ENCODE peak calls at places on chromosomes 5 and 9, in seven cellular contexts. One of them, this sample, is unnamed.

GRCh38 chr9:121296213-121297127 is 28.5 kb downstream of the GSN start:
- DNase-seq in pancreas: no peak
- DNase-seq in OCI-LY7: no peak
- DNase-seq in cardiac fibroblast: no peak
- DNase-seq in endodermal cell: no peak
- DNase-seq in bronchial epithelial cell: no peak
- DNase-seq in WTC11: no peak
- DNase-seq in this sample: no peak

GRCh38 chr5:82205005-82205404 is 73.1 kb downstream of the RPS23 start:
- DNase-seq in OCI-LY7: no peak
- DNase-seq in WTC11: no peak
- DNase-seq in cardiac fibroblast: no peak
- DNase-seq in endodermal cell: no peak
- DNase-seq in bronchial epithelial cell: peak
- DNase-seq in pancreas: no peak
- DNase-seq in this sample: no peak

GRCh38 chr9:131593255-131593820 is 48.0 kb downstream of the PRRT1B start:
- DNase-seq in OCI-LY7: no peak
- DNase-seq in WTC11: no peak
- DNase-seq in endodermal cell: no peak
- DNase-seq in pancreas: no peak
- DNase-seq in cardiac fibroblast: no peak
- DNase-seq in bronchial epithelial cell: no peak
- DNase-seq in this sample: no peak

GRCh38 chr5:81513982-81514381 is 120.0 kb upstream of the ACOT12 start:
- DNase-seq in WTC11: no peak
- DNase-seq in cardiac fibroblast: peak
- DNase-seq in pancreas: no peak
- DNase-seq in endodermal cell: no peak
- DNase-seq in bronchial epithelial cell: peak
- DNase-seq in OCI-LY7: peak
- DNase-seq in this sample: no peak

GRCh38 chr9:134811673-134812668 is 68.6 kb upstream of the FCN2 start:
- DNase-seq in pancreas: no peak
- DNase-seq in WTC11: peak
- DNase-seq in bronchial epithelial cell: no peak
- DNase-seq in OCI-LY7: no peak
- DNase-seq in endodermal cell: peak
- DNase-seq in cardiac fibroblast: peak
- DNase-seq in this sample: no peak

GRCh38 chr9:98529841-98530240 is 178.9 kb downstream of the GABBR2 start:
- DNase-seq in pancreas: no peak
- DNase-seq in OCI-LY7: no peak
- DNase-seq in cardiac fibroblast: no peak
- DNase-seq in endodermal cell: no peak
- DNase-seq in WTC11: no peak
- DNase-seq in bronchial epithelial cell: no peak
- DNase-seq in this sample: no peak

GRCh38 chr5:39657943-39658342 is 233.2 kb upstream of the DAB2 start:
- DNase-seq in pancreas: no peak
- DNase-seq in endodermal cell: no peak
- DNase-seq in OCI-LY7: no peak
- DNase-seq in bronchial epithelial cell: peak
- DNase-seq in cardiac fibroblast: peak
- DNase-seq in WTC11: no peak
- DNase-seq in this sample: no peak

GRCh38 chr5:140481758-140482157 is 65.7 kb upstream of the EIF4EBP3 start:
- DNase-seq in WTC11: no peak
- DNase-seq in OCI-LY7: no peak
- DNase-seq in endodermal cell: no peak
- DNase-seq in bronchial epithelial cell: no peak
- DNase-seq in pancreas: no peak
- DNase-seq in cardiac fibroblast: peak
- DNase-seq in this sample: no peak

GRCh38 chr9:96688745-96689464 is 33.8 kb upstream of the PRXL2C start:
- DNase-seq in OCI-LY7: no peak
- DNase-seq in endodermal cell: no peak
- DNase-seq in WTC11: no peak
- DNase-seq in cardiac fibroblast: no peak
- DNase-seq in bronchial epithelial cell: no peak
- DNase-seq in pancreas: no peak
- DNase-seq in this sample: no peak

GRCh38 chr9:27367175-27367798 is 70.3 kb upstream of the EQTN start:
- DNase-seq in OCI-LY7: peak
- DNase-seq in bronchial epithelial cell: no peak
- DNase-seq in endodermal cell: no peak
- DNase-seq in WTC11: no peak
- DNase-seq in cardiac fibroblast: no peak
- DNase-seq in pancreas: no peak
- DNase-seq in this sample: no peak

DNA sequence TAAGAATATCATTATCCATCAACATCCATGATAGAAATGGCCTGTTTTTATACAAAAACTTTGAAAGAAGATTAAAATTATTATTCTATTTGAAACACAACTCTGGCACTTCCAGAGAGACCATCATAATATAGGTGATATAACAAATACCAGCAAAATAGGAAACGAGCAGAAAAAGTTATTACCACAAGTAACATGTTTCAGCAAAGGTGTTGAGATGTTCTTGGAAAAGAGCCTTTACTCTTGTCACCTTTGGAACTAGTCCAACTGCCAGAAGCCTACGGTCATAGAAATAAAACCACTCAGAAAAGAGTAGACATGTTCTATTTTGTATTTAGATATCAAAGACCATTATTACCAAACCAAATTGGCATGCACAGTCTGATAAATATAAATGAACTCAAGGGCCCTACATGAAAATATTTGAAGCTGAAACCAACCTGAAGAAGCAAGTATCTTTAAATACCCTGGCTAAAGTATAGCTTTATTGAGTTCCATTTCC is 145.0 kb upstream of the DMAC1 start:
- DNase-seq in OCI-LY7: no peak
- DNase-seq in pancreas: no peak
- DNase-seq in endodermal cell: no peak
- DNase-seq in WTC11: no peak
- DNase-seq in bronchial epithelial cell: no peak
- DNase-seq in cardiac fibroblast: no peak
- DNase-seq in this sample: no peak
- TF ChIP-seq CTCF in OCI-LY7: no peak
- TF ChIP-seq CTCF in pancreas: no peak
- TF ChIP-seq CTCF in endodermal cell: no peak
- TF ChIP-seq CTCF in WTC11: no peak
- TF ChIP-seq CTCF in bronchial epithelial cell: no peak
- TF ChIP-seq CTCF in cardiac fibroblast: no peak
- TF ChIP-seq CTCF in this sample: no peak

DNA sequence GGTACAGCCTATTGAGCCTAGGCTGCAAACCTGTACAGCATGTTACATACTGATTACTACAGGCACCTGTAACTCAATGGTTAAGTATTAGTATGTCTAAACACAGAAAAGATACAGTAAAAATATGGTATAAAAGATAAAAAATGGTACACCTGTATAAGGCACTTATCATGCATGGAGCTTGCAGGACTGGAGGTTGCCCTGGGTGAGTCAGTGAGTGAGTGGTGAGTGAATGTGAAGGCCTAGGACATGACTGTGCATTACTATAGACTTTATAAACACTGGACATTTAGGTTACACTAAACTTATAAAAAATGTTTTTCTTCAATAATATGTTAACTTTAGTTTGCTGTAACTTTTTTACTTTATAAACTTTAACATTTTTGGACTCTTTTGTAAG is 171.3 kb downstream of the SLC28A3 start:
- DNase-seq in pancreas: no peak
- DNase-seq in cardiac fibroblast: peak
- DNase-seq in OCI-LY7: no peak
- DNase-seq in WTC11: no peak
- DNase-seq in endodermal cell: no peak
- DNase-seq in bronchial epithelial cell: peak
- DNase-seq in this sample: no peak
- TF ChIP-seq CTCF in pancreas: no peak
- TF ChIP-seq CTCF in cardiac fibroblast: no peak
- TF ChIP-seq CTCF in OCI-LY7: no peak
- TF ChIP-seq CTCF in WTC11: no peak
- TF ChIP-seq CTCF in endodermal cell: no peak
- TF ChIP-seq CTCF in bronchial epithelial cell: no peak
- TF ChIP-seq CTCF in this sample: no peak

DNA sequence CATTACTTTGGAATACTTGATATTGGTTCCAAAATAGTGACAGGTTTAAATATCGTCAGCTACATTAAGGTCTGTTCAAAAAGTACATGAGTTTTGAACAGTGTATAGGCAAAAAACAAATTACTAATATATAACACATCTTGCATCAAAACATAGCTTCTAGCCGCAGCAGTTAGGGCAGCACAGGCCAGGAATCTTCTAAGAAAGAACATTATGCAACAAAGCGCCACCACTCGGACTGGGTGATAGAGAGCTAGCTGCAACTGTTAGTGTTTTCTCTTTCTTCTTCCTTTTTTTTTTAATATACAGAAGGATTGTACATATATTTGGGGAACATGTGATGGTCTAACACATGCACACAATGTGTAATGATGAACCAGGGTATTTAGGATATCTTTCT is 504.5 kb downstream of the NR2F1-AS1 start:
- DNase-seq in pancreas: no peak
- DNase-seq in bronchial epithelial cell: no peak
- DNase-seq in OCI-LY7: no peak
- DNase-seq in cardiac fibroblast: peak
- DNase-seq in endodermal cell: peak
- DNase-seq in WTC11: no peak
- DNase-seq in this sample: no peak
- TF ChIP-seq CTCF in pancreas: no peak
- TF ChIP-seq CTCF in bronchial epithelial cell: no peak
- TF ChIP-seq CTCF in OCI-LY7: no peak
- TF ChIP-seq CTCF in cardiac fibroblast: no peak
- TF ChIP-seq CTCF in endodermal cell: no peak
- TF ChIP-seq CTCF in WTC11: no peak
- TF ChIP-seq CTCF in this sample: no peak

DNA sequence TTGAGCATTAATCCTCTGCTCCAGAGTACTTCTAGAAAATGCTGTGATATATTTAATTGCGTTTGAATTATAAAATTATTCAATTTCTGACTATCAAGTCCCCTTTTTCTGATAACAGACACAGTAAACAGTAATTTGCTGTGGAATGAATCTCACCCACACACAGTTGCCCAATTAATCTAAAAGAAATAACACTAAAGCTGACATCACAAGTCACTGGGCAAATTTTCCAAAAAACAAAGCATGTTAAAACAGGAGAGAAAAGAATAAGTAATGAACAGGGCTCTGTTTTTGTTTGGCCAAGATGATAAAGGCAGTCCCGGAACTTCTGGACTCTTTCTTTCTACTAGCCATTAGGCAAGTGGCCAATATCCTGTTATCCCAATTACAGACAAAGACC is 56.5 kb downstream of the SLC27A6 start:
- DNase-seq in cardiac fibroblast: no peak
- DNase-seq in endodermal cell: no peak
- DNase-seq in WTC11: no peak
- DNase-seq in bronchial epithelial cell: no peak
- DNase-seq in pancreas: no peak
- DNase-seq in OCI-LY7: no peak
- DNase-seq in this sample: no peak
- TF ChIP-seq CTCF in cardiac fibroblast: no peak
- TF ChIP-seq CTCF in endodermal cell: no peak
- TF ChIP-seq CTCF in WTC11: no peak
- TF ChIP-seq CTCF in bronchial epithelial cell: no peak
- TF ChIP-seq CTCF in pancreas: no peak
- TF ChIP-seq CTCF in OCI-LY7: no peak
- TF ChIP-seq CTCF in this sample: no peak

This sample was measured in activated B cell treated with CpG ODN at 0.5 μM for 24 hours.